ENCODE peak calls at places on chromosomes 2 and 18, in four cellular contexts. One of them, this sample, is unnamed.

GRCh38 chr2:158482594-158482993 is 25.8 kb downstream of the PKP4 start:
- DNase-seq in HL-60: no peak
- DNase-seq in mesothelial cell of epicardium: no peak
- DNase-seq in brain microvascular endothelial cell: no peak
- DNase-seq in this sample: no peak

GRCh38 chr18:74013955-74014354 is 133.7 kb downstream of the FBXO15 start:
- DNase-seq in HL-60: peak; percentile 53
- DNase-seq in mesothelial cell of epicardium: no peak
- DNase-seq in brain microvascular endothelial cell: peak; percentile 74
- DNase-seq in this sample: no peak

GRCh38 chr2:149423633-149424032 is 93.2 kb downstream of the LYPD6 start:
- DNase-seq in HL-60: no peak
- DNase-seq in mesothelial cell of epicardium: no peak
- DNase-seq in brain microvascular endothelial cell: no peak
- DNase-seq in this sample: no peak

GRCh38 chr18:78865056-78865598 is 114.5 kb upstream of the SALL3 start:
- DNase-seq in HL-60: no peak
- DNase-seq in mesothelial cell of epicardium: no peak
- DNase-seq in brain microvascular endothelial cell: no peak
- DNase-seq in this sample: no peak

GRCh38 chr18:35142270-35142605 is 98.6 kb upstream of the ZNF397 start:
- DNase-seq in HL-60: no peak
- DNase-seq in mesothelial cell of epicardium: no peak
- DNase-seq in brain microvascular endothelial cell: no peak
- DNase-seq in this sample: no peak

GRCh38 chr2:219119422-219120043 is 41.1 kb downstream of the NHEJ1 start:
- DNase-seq in HL-60: no peak
- DNase-seq in mesothelial cell of epicardium: peak; percentile 65
- DNase-seq in brain microvascular endothelial cell: peak; percentile 56
- DNase-seq in this sample: peak; percentile 62

GRCh38 chr18:715626-716025 is 3.2 kb upstream of the ENOSF1 start:
- DNase-seq in HL-60: no peak
- DNase-seq in mesothelial cell of epicardium: no peak
- DNase-seq in brain microvascular endothelial cell: peak; percentile 59
- DNase-seq in this sample: no peak

GRCh38 chr2:165499131-165499530 is 29.6 kb downstream of the CSRNP3 start:
- DNase-seq in HL-60: no peak
- DNase-seq in mesothelial cell of epicardium: no peak
- DNase-seq in brain microvascular endothelial cell: no peak
- DNase-seq in this sample: no peak

GRCh38 chr2:74416721-74417120 is 4.7 kb downstream of the C2orf81 start:
- DNase-seq in HL-60: no peak
- DNase-seq in mesothelial cell of epicardium: no peak
- DNase-seq in brain microvascular endothelial cell: no peak
- DNase-seq in this sample: no peak

GRCh38 chr18:47720741-47721140 is 209.7 kb downstream of the SMAD2 start:
- DNase-seq in HL-60: no peak
- DNase-seq in mesothelial cell of epicardium: no peak
- DNase-seq in brain microvascular endothelial cell: no peak
- DNase-seq in this sample: no peak

GRCh38 chr2:101696272-101697123 is 1.0 kb upstream of the MAP4K4 start:
- DNase-seq in HL-60: no peak
- DNase-seq in mesothelial cell of epicardium: no peak
- DNase-seq in brain microvascular endothelial cell: no peak
- DNase-seq in this sample: no peak

GRCh38 chr18:24651472-24651871 is 191.0 kb downstream of the HRH4 start:
- DNase-seq in HL-60: no peak
- DNase-seq in mesothelial cell of epicardium: no peak
- DNase-seq in brain microvascular endothelial cell: no peak
- DNase-seq in this sample: no peak

GRCh38 chr2:201881382-201881720 is 75.0 kb downstream of the CDK15 start:
- DNase-seq in HL-60: no peak
- DNase-seq in mesothelial cell of epicardium: no peak
- DNase-seq in brain microvascular endothelial cell: no peak
- DNase-seq in this sample: no peak

GRCh38 chr2:167715932-167716331 is 531.5 kb downstream of the STK39 start:
- DNase-seq in HL-60: no peak
- DNase-seq in mesothelial cell of epicardium: no peak
- DNase-seq in brain microvascular endothelial cell: no peak
- DNase-seq in this sample: no peak

GRCh38 chr2:200397785-200398184 is 91.3 kb downstream of the SPATS2L start:
- DNase-seq in HL-60: no peak
- DNase-seq in mesothelial cell of epicardium: no peak
- DNase-seq in brain microvascular endothelial cell: no peak
- DNase-seq in this sample: no peak

GRCh38 chr2:53600835-53601234 is 166.8 kb upstream of the CHAC2 start:
- DNase-seq in HL-60: no peak
- DNase-seq in mesothelial cell of epicardium: no peak
- DNase-seq in brain microvascular endothelial cell: peak; percentile 29
- DNase-seq in this sample: no peak

GRCh38 chr18:61679836-61680235 is 213.0 kb downstream of the RNF152 start:
- DNase-seq in HL-60: no peak
- DNase-seq in mesothelial cell of epicardium: no peak
- DNase-seq in brain microvascular endothelial cell: no peak
- DNase-seq in this sample: no peak

GRCh38 chr2:23073681-23074080 is 311.3 kb upstream of the KLHL29 start:
- DNase-seq in HL-60: no peak
- DNase-seq in mesothelial cell of epicardium: no peak
- DNase-seq in brain microvascular endothelial cell: no peak
- DNase-seq in this sample: no peak

GRCh38 chr2:2656046-2656715 is 325.1 kb upstream of the MYT1L start:
- DNase-seq in HL-60: no peak
- DNase-seq in mesothelial cell of epicardium: no peak
- DNase-seq in brain microvascular endothelial cell: no peak
- DNase-seq in this sample: no peak

GRCh38 chr2:159615936-159616733 is at the start of gene BAZ2B:
- DNase-seq in HL-60: peak; percentile 34
- DNase-seq in mesothelial cell of epicardium: peak; percentile 63
- DNase-seq in brain microvascular endothelial cell: peak; percentile 79
- DNase-seq in this sample: peak; percentile 70

GRCh38 chr2:98727369-98727749 is 3.6 kb downstream of the MGAT4A start:
- DNase-seq in HL-60: no peak
- DNase-seq in mesothelial cell of epicardium: no peak
- DNase-seq in brain microvascular endothelial cell: no peak
- DNase-seq in this sample: no peak

GRCh38 chr2:130972410-130972809 is 120.8 kb downstream of the FAM168B start:
- DNase-seq in HL-60: no peak
- DNase-seq in mesothelial cell of epicardium: no peak
- DNase-seq in brain microvascular endothelial cell: no peak
- DNase-seq in this sample: no peak

GRCh38 chr2:197904446-197904845 is 100.1 kb downstream of the PLCL1 start:
- DNase-seq in HL-60: no peak
- DNase-seq in mesothelial cell of epicardium: no peak
- DNase-seq in brain microvascular endothelial cell: no peak
- DNase-seq in this sample: no peak

GRCh38 chr18:36311026-36311570 is 13.6 kb downstream of the FHOD3 start:
- DNase-seq in HL-60: no peak
- DNase-seq in mesothelial cell of epicardium: no peak
- DNase-seq in brain microvascular endothelial cell: no peak
- DNase-seq in this sample: no peak

GRCh38 chr2:101844055-101844635 is 146.6 kb downstream of the MAP4K4 start:
- DNase-seq in HL-60: no peak
- DNase-seq in mesothelial cell of epicardium: no peak
- DNase-seq in brain microvascular endothelial cell: peak; percentile 69
- DNase-seq in this sample: no peak

GRCh38 chr2:74747411-74748080 is 86.4 kb upstream of the HK2 start:
- DNase-seq in HL-60: no peak
- DNase-seq in mesothelial cell of epicardium: no peak
- DNase-seq in brain microvascular endothelial cell: peak; percentile 20
- DNase-seq in this sample: no peak

GRCh38 chr2:152740743-152741328 is 22.4 kb downstream of the ARL6IP6 start:
- DNase-seq in HL-60: no peak
- DNase-seq in mesothelial cell of epicardium: no peak
- DNase-seq in brain microvascular endothelial cell: no peak
- DNase-seq in this sample: peak; percentile 50

GRCh38 chr18:77208969-77209368 is 40.7 kb upstream of the GALR1 start:
- DNase-seq in HL-60: peak; percentile 23
- DNase-seq in mesothelial cell of epicardium: no peak
- DNase-seq in brain microvascular endothelial cell: peak; percentile 82
- DNase-seq in this sample: peak; percentile 74

GRCh38 chr2:31828891-31829290 is 181.9 kb downstream of the MEMO1 start:
- DNase-seq in HL-60: no peak
- DNase-seq in mesothelial cell of epicardium: no peak
- DNase-seq in brain microvascular endothelial cell: peak; percentile 7
- DNase-seq in this sample: no peak

GRCh38 chr2:184611221-184612085 is 13.1 kb downstream of the ZNF804A start:
- DNase-seq in HL-60: no peak
- DNase-seq in mesothelial cell of epicardium: no peak
- DNase-seq in brain microvascular endothelial cell: peak; percentile 29
- DNase-seq in this sample: no peak

GRCh38 chr2:25517701-25518100 is 155.7 kb downstream of the DTNB start:
- DNase-seq in HL-60: no peak
- DNase-seq in mesothelial cell of epicardium: no peak
- DNase-seq in brain microvascular endothelial cell: no peak
- DNase-seq in this sample: no peak

GRCh38 chr2:9735335-9735734 is 104.5 kb upstream of the YWHAQ start:
- DNase-seq in HL-60: no peak
- DNase-seq in mesothelial cell of epicardium: no peak
- DNase-seq in brain microvascular endothelial cell: no peak
- DNase-seq in this sample: no peak

GRCh38 chr2:145798419-145798818 is 1278.5 kb upstream of the ZEB2 start:
- DNase-seq in HL-60: no peak
- DNase-seq in mesothelial cell of epicardium: no peak
- DNase-seq in brain microvascular endothelial cell: no peak
- DNase-seq in this sample: no peak

GRCh38 chr2:20506281-20506685 is 59.4 kb downstream of the RHOB start:
- DNase-seq in HL-60: no peak
- DNase-seq in mesothelial cell of epicardium: no peak
- DNase-seq in brain microvascular endothelial cell: peak; percentile 59
- DNase-seq in this sample: no peak
- TF ChIP-seq CTCF in HL-60: no peak
- TF ChIP-seq CTCF in mesothelial cell of epicardium: no peak
- TF ChIP-seq CTCF in brain microvascular endothelial cell: peak; percentile 65
- TF ChIP-seq CTCF in this sample: no peak

GRCh38 chr2:196336715-196337617 is 165.6 kb upstream of the STK17B start:
- DNase-seq in HL-60: no peak
- DNase-seq in mesothelial cell of epicardium: no peak
- DNase-seq in brain microvascular endothelial cell: no peak
- DNase-seq in this sample: no peak
- TF ChIP-seq CTCF in HL-60: no peak
- TF ChIP-seq CTCF in mesothelial cell of epicardium: peak; percentile 81
- TF ChIP-seq CTCF in brain microvascular endothelial cell: peak; percentile 61
- TF ChIP-seq CTCF in this sample: no peak

GRCh38 chr2:41180392-41180791 is 728.5 kb upstream of the SLC8A1 start:
- DNase-seq in HL-60: no peak
- DNase-seq in mesothelial cell of epicardium: no peak
- DNase-seq in brain microvascular endothelial cell: no peak
- DNase-seq in this sample: no peak
- TF ChIP-seq CTCF in HL-60: no peak
- TF ChIP-seq CTCF in mesothelial cell of epicardium: no peak
- TF ChIP-seq CTCF in brain microvascular endothelial cell: no peak
- TF ChIP-seq CTCF in this sample: no peak

GRCh38 chr2:242075163-242075562 is 205.6 kb downstream of the RTP5 start:
- DNase-seq in HL-60: no peak
- DNase-seq in mesothelial cell of epicardium: no peak
- DNase-seq in brain microvascular endothelial cell: no peak
- DNase-seq in this sample: no peak

GRCh38 chr2:242075683-242076082 is 206.2 kb downstream of the RTP5 start:
- DNase-seq in HL-60: no peak
- DNase-seq in mesothelial cell of epicardium: no peak
- DNase-seq in brain microvascular endothelial cell: no peak
- DNase-seq in this sample: no peak
- TF ChIP-seq CTCF in HL-60: no peak
- TF ChIP-seq CTCF in mesothelial cell of epicardium: no peak
- TF ChIP-seq CTCF in brain microvascular endothelial cell: no peak
- TF ChIP-seq CTCF in this sample: no peak

This sample was measured in GM13976.